ENCODE peak calls at places on chromosomes 11 and 22, in seven cellular contexts. One of them, this sample, is unnamed. For H3K36me3, the result is how much of the 10 kb centered on the place peaks cover.

GRCh38 chr11:26599421-26599820 is 27.4 kb upstream of the MUC15 start:
- DNase-seq in Caco-2: no peak
- DNase-seq in mammary epithelial cell: peak
- DNase-seq in tibial artery: no peak
- DNase-seq in fibroblast of lung: peak
- DNase-seq in CD8-positive, alpha-beta T cell: no peak
- DNase-seq in body of pancreas: no peak
- DNase-seq in this sample: no peak

GRCh38 chr11:60950933-60951610 is 904 bp downstream of the SLC15A3 start:
- DNase-seq in Caco-2: no peak
- DNase-seq in mammary epithelial cell: no peak
- DNase-seq in tibial artery: peak
- DNase-seq in fibroblast of lung: no peak
- DNase-seq in CD8-positive, alpha-beta T cell: no peak
- DNase-seq in body of pancreas: no peak
- DNase-seq in this sample: no peak

GRCh38 chr22:18022851-18023250 is 1.5 kb downstream of the MICAL3 start:
- DNase-seq in Caco-2: no peak
- DNase-seq in mammary epithelial cell: no peak
- DNase-seq in tibial artery: no peak
- DNase-seq in fibroblast of lung: no peak
- DNase-seq in CD8-positive, alpha-beta T cell: no peak
- DNase-seq in body of pancreas: no peak
- DNase-seq in this sample: no peak

GRCh38 chr11:10443152-10443551 is 11.9 kb upstream of the AMPD3 start:
- DNase-seq in Caco-2: no peak
- DNase-seq in mammary epithelial cell: no peak
- DNase-seq in tibial artery: no peak
- DNase-seq in fibroblast of lung: no peak
- DNase-seq in CD8-positive, alpha-beta T cell: no peak
- DNase-seq in body of pancreas: no peak
- DNase-seq in this sample: no peak

GRCh38 chr11:122656631-122657101 is 1.1 kb downstream of the UBASH3B start:
- DNase-seq in Caco-2: peak
- DNase-seq in mammary epithelial cell: peak
- DNase-seq in tibial artery: peak
- DNase-seq in fibroblast of lung: peak
- DNase-seq in CD8-positive, alpha-beta T cell: no peak
- DNase-seq in body of pancreas: peak
- DNase-seq in this sample: peak

GRCh38 chr22:44200855-44201550 is 20.3 kb downstream of the PARVG start:
- DNase-seq in Caco-2: peak
- DNase-seq in mammary epithelial cell: no peak
- DNase-seq in tibial artery: no peak
- DNase-seq in fibroblast of lung: no peak
- DNase-seq in CD8-positive, alpha-beta T cell: no peak
- DNase-seq in body of pancreas: no peak
- DNase-seq in this sample: no peak

GRCh38 chr11:26987205-26987604 is 6.7 kb upstream of the FIBIN start:
- DNase-seq in Caco-2: no peak
- DNase-seq in mammary epithelial cell: no peak
- DNase-seq in tibial artery: no peak
- DNase-seq in fibroblast of lung: no peak
- DNase-seq in CD8-positive, alpha-beta T cell: no peak
- DNase-seq in body of pancreas: no peak
- DNase-seq in this sample: no peak

GRCh38 chr11:68374531-68374930 is 62.1 kb downstream of the LRP5 start:
- DNase-seq in Caco-2: no peak
- DNase-seq in mammary epithelial cell: no peak
- DNase-seq in tibial artery: no peak
- DNase-seq in fibroblast of lung: no peak
- DNase-seq in CD8-positive, alpha-beta T cell: no peak
- DNase-seq in body of pancreas: no peak
- DNase-seq in this sample: no peak

GRCh38 chr11:129862123-129862522 is 33.3 kb downstream of the NFRKB start:
- DNase-seq in Caco-2: peak
- DNase-seq in mammary epithelial cell: no peak
- DNase-seq in tibial artery: no peak
- DNase-seq in fibroblast of lung: no peak
- DNase-seq in CD8-positive, alpha-beta T cell: no peak
- DNase-seq in body of pancreas: no peak
- DNase-seq in this sample: no peak

GRCh38 chr11:121613724-121614123 is 161.0 kb upstream of the SORL1-AS1 start:
- DNase-seq in Caco-2: no peak
- DNase-seq in mammary epithelial cell: no peak
- DNase-seq in tibial artery: no peak
- DNase-seq in fibroblast of lung: peak
- DNase-seq in CD8-positive, alpha-beta T cell: no peak
- DNase-seq in body of pancreas: no peak
- DNase-seq in this sample: peak

GRCh38 chr22:24398409-24398808 is 29.0 kb upstream of the ADORA2A start:
- DNase-seq in Caco-2: no peak
- DNase-seq in mammary epithelial cell: no peak
- DNase-seq in tibial artery: no peak
- DNase-seq in fibroblast of lung: no peak
- DNase-seq in CD8-positive, alpha-beta T cell: no peak
- DNase-seq in body of pancreas: no peak
- DNase-seq in this sample: no peak
- H3K36me3 ChIP-seq in Caco-2: under half
- H3K36me3 ChIP-seq in mammary epithelial cell: under half
- H3K36me3 ChIP-seq in tibial artery: under half
- H3K36me3 ChIP-seq in fibroblast of lung: under half
- H3K36me3 ChIP-seq in CD8-positive, alpha-beta T cell: under half
- H3K36me3 ChIP-seq in body of pancreas: under half
- H3K36me3 ChIP-seq in this sample: under half

GRCh38 chr11:13386567-13386966 is 76.5 kb downstream of the BTBD10 start:
- DNase-seq in Caco-2: no peak
- DNase-seq in mammary epithelial cell: no peak
- DNase-seq in tibial artery: no peak
- DNase-seq in fibroblast of lung: no peak
- DNase-seq in CD8-positive, alpha-beta T cell: no peak
- DNase-seq in body of pancreas: no peak
- DNase-seq in this sample: no peak

GRCh38 chr11:13388741-13389140 is 74.3 kb downstream of the BTBD10 start:
- DNase-seq in Caco-2: no peak
- DNase-seq in mammary epithelial cell: no peak
- DNase-seq in tibial artery: no peak
- DNase-seq in fibroblast of lung: no peak
- DNase-seq in CD8-positive, alpha-beta T cell: no peak
- DNase-seq in body of pancreas: no peak
- DNase-seq in this sample: no peak

GRCh38 chr11:13382751-13383150 is 80.3 kb downstream of the BTBD10 start:
- DNase-seq in Caco-2: no peak
- DNase-seq in mammary epithelial cell: no peak
- DNase-seq in tibial artery: no peak
- DNase-seq in fibroblast of lung: no peak
- DNase-seq in CD8-positive, alpha-beta T cell: no peak
- DNase-seq in body of pancreas: no peak
- DNase-seq in this sample: no peak

GRCh38 chr11:13380731-13381130 is 82.3 kb downstream of the BTBD10 start:
- DNase-seq in Caco-2: no peak
- DNase-seq in mammary epithelial cell: no peak
- DNase-seq in tibial artery: no peak
- DNase-seq in fibroblast of lung: no peak
- DNase-seq in CD8-positive, alpha-beta T cell: no peak
- DNase-seq in body of pancreas: no peak
- DNase-seq in this sample: no peak

GRCh38 chr11:13384837-13385417 is 78.1 kb downstream of the BTBD10 start:
- DNase-seq in Caco-2: no peak
- DNase-seq in mammary epithelial cell: peak
- DNase-seq in tibial artery: no peak
- DNase-seq in fibroblast of lung: peak
- DNase-seq in CD8-positive, alpha-beta T cell: no peak
- DNase-seq in body of pancreas: peak
- DNase-seq in this sample: peak
- H3K36me3 ChIP-seq in Caco-2: under half
- H3K36me3 ChIP-seq in mammary epithelial cell: under half
- H3K36me3 ChIP-seq in tibial artery: under half
- H3K36me3 ChIP-seq in fibroblast of lung: under half
- H3K36me3 ChIP-seq in CD8-positive, alpha-beta T cell: under half
- H3K36me3 ChIP-seq in body of pancreas: under half
- H3K36me3 ChIP-seq in this sample: under half

GRCh38 chr11:67293090-67293489 is 4.0 kb downstream of the ANKRD13D start:
- DNase-seq in Caco-2: no peak
- DNase-seq in mammary epithelial cell: peak
- DNase-seq in tibial artery: no peak
- DNase-seq in fibroblast of lung: peak
- DNase-seq in CD8-positive, alpha-beta T cell: no peak
- DNase-seq in body of pancreas: no peak
- DNase-seq in this sample: no peak

GRCh38 chr11:67298786-67299185 is 4.5 kb upstream of the SSH3 start:
- DNase-seq in Caco-2: no peak
- DNase-seq in mammary epithelial cell: no peak
- DNase-seq in tibial artery: no peak
- DNase-seq in fibroblast of lung: no peak
- DNase-seq in CD8-positive, alpha-beta T cell: no peak
- DNase-seq in body of pancreas: no peak
- DNase-seq in this sample: no peak

GRCh38 chr11:67299471-67300191 is 3.7 kb upstream of the SSH3 start:
- DNase-seq in Caco-2: peak
- DNase-seq in mammary epithelial cell: no peak
- DNase-seq in tibial artery: peak
- DNase-seq in fibroblast of lung: no peak
- DNase-seq in CD8-positive, alpha-beta T cell: no peak
- DNase-seq in body of pancreas: no peak
- DNase-seq in this sample: no peak

GRCh38 chr11:67292671-67293070 is 3.6 kb downstream of the ANKRD13D start:
- DNase-seq in Caco-2: no peak
- DNase-seq in mammary epithelial cell: no peak
- DNase-seq in tibial artery: no peak
- DNase-seq in fibroblast of lung: peak
- DNase-seq in CD8-positive, alpha-beta T cell: no peak
- DNase-seq in body of pancreas: no peak
- DNase-seq in this sample: no peak

GRCh38 chr11:67295846-67296245 is 6.7 kb downstream of the ANKRD13D start:
- DNase-seq in Caco-2: no peak
- DNase-seq in mammary epithelial cell: no peak
- DNase-seq in tibial artery: no peak
- DNase-seq in fibroblast of lung: no peak
- DNase-seq in CD8-positive, alpha-beta T cell: no peak
- DNase-seq in body of pancreas: no peak
- DNase-seq in this sample: no peak
- H3K36me3 ChIP-seq in Caco-2: under half
- H3K36me3 ChIP-seq in mammary epithelial cell: under half
- H3K36me3 ChIP-seq in tibial artery: under half
- H3K36me3 ChIP-seq in fibroblast of lung: under half
- H3K36me3 ChIP-seq in CD8-positive, alpha-beta T cell: under half
- H3K36me3 ChIP-seq in body of pancreas: under half
- H3K36me3 ChIP-seq in this sample: half or more

DNA sequence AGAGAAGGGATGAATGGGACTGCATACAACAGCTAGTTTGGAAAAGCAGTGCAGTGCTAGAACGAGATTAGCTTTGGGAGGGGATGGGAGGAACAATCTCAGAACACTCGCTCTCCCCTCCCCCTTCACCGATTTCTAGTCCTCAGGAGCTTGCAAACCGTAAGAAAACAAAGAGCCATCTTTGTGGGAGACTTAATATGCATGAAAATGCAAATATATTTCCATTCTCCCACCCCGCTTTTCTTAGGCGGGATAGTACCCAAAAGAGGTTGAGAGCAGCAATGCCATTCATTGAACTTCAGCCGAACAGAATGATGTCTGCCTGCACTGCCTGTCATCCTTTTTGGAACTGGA is 1.1 kb downstream of the SPINDOC start:
- DNase-seq in Caco-2: no peak
- DNase-seq in mammary epithelial cell: peak
- DNase-seq in tibial artery: no peak
- DNase-seq in fibroblast of lung: no peak
- DNase-seq in CD8-positive, alpha-beta T cell: no peak
- DNase-seq in body of pancreas: no peak
- DNase-seq in this sample: no peak
- H3K36me3 ChIP-seq in Caco-2: under half
- H3K36me3 ChIP-seq in mammary epithelial cell: under half
- H3K36me3 ChIP-seq in tibial artery: under half
- H3K36me3 ChIP-seq in fibroblast of lung: under half
- H3K36me3 ChIP-seq in CD8-positive, alpha-beta T cell: under half
- H3K36me3 ChIP-seq in body of pancreas: under half
- H3K36me3 ChIP-seq in this sample: under half

GRCh38 chr11:108206969-108207682 is 15.3 kb downstream of the NPAT start:
- DNase-seq in Caco-2: no peak
- DNase-seq in mammary epithelial cell: no peak
- DNase-seq in tibial artery: no peak
- DNase-seq in fibroblast of lung: no peak
- DNase-seq in CD8-positive, alpha-beta T cell: no peak
- DNase-seq in body of pancreas: no peak
- DNase-seq in this sample: no peak

GRCh38 chr11:108204376-108204775 is 18.1 kb downstream of the NPAT start:
- DNase-seq in Caco-2: no peak
- DNase-seq in mammary epithelial cell: no peak
- DNase-seq in tibial artery: no peak
- DNase-seq in fibroblast of lung: no peak
- DNase-seq in CD8-positive, alpha-beta T cell: no peak
- DNase-seq in body of pancreas: no peak
- DNase-seq in this sample: no peak

GRCh38 chr11:108204918-108205499 is 17.4 kb downstream of the NPAT start:
- DNase-seq in Caco-2: no peak
- DNase-seq in mammary epithelial cell: no peak
- DNase-seq in tibial artery: no peak
- DNase-seq in fibroblast of lung: no peak
- DNase-seq in CD8-positive, alpha-beta T cell: no peak
- DNase-seq in body of pancreas: no peak
- DNase-seq in this sample: no peak

GRCh38 chr11:108207683-108208060 is 14.8 kb downstream of the NPAT start:
- DNase-seq in Caco-2: no peak
- DNase-seq in mammary epithelial cell: no peak
- DNase-seq in tibial artery: no peak
- DNase-seq in fibroblast of lung: no peak
- DNase-seq in CD8-positive, alpha-beta T cell: no peak
- DNase-seq in body of pancreas: no peak
- DNase-seq in this sample: no peak

DNA sequence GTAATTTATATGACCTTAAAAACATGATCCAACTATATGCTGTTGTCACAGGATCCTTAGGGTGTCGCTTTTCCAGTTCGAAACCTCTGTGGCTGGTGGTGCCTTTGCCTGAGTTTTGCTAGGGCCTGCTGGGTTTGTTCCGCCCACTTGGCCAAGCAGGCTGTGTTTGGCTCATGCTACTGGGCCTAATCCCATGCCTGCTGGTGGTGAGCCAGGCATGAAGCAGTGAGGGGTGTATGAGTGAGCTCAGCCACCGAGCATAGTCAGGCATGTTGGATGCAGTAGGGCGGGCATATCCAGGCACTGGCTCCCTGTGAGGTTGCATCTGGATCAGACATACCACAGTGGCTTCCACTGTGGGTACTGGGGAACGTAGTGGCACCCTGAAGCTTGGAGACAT is 16.3 kb downstream of the NPAT start:
- DNase-seq in Caco-2: no peak
- DNase-seq in mammary epithelial cell: no peak
- DNase-seq in tibial artery: no peak
- DNase-seq in fibroblast of lung: no peak
- DNase-seq in CD8-positive, alpha-beta T cell: no peak
- DNase-seq in body of pancreas: no peak
- DNase-seq in this sample: peak
- H3K36me3 ChIP-seq in Caco-2: under half
- H3K36me3 ChIP-seq in mammary epithelial cell: under half
- H3K36me3 ChIP-seq in tibial artery: under half
- H3K36me3 ChIP-seq in fibroblast of lung: under half
- H3K36me3 ChIP-seq in CD8-positive, alpha-beta T cell: under half
- H3K36me3 ChIP-seq in body of pancreas: under half
- H3K36me3 ChIP-seq in this sample: half or more